ENCODE peak calls at places on chromosomes 5 and 9, in ten cellular contexts. B is LNCaP clone FGC; H is epithelial cell of esophagus; C is stimulated activated CD4-positive, alpha-beta T cell treated with anti-CD3 and anti-CD28 coated beads, TNF-alpha, amount 100 ng/mL, for 24 hours; K is activated naive CD8-positive, alpha-beta T cell treated with anti-CD3 and anti-CD28 coated beads, Interleukin-2, amount 50 U/mL, for 16 hours; F is naive B cell; A is adrenal gland; G is NB4; N is sciatic nerve; L is CD14-positive monocyte. V is an unnamed sample.

GRCh38 chr9:129240581-129241211 is 62.6 kb upstream of the IER5L start:
- DNase-seq in N (no peak), C (no peak), K (no peak), G (no peak), H (no peak), F (no peak), A (no peak), B (no peak), L (peak; percentile 34), V (no peak)

GRCh38 chr5:51395245-51395644 is 12.0 kb downstream of the ISL1 start:
- DNase-seq in N (no peak), B (no peak), G (no peak), K (no peak), H (no peak), A (no peak), C (no peak), L (no peak), F (no peak), V (no peak)

GRCh38 chr5:66829826-66830225 is 233.6 kb downstream of the MAST4 start:
- DNase-seq in K (no peak), G (no peak), L (no peak), N (no peak), C (no peak), F (no peak), H (peak; percentile 86), A (no peak), B (no peak), V (peak; percentile 26)

GRCh38 chr5:89337-90286 is 2.4 kb upstream of the PLEKHG4B start:
- DNase-seq in A (no peak), N (no peak), F (no peak), L (no peak), B (no peak), C (no peak), H (no peak), K (no peak), G (no peak), V (no peak)

GRCh38 chr5:144028058-144028457 is 142.4 kb downstream of the YIPF5 start:
- DNase-seq in L (no peak), G (no peak), C (no peak), F (no peak), B (no peak), A (no peak), H (peak; percentile 64), K (no peak), N (no peak), V (no peak)

GRCh38 chr5:123561230-123561629 is 49.3 kb downstream of the CSNK1G3 start:
- DNase-seq in A (no peak), N (no peak), G (no peak), L (no peak), H (no peak), K (no peak), F (no peak), C (no peak), B (no peak), V (no peak)

GRCh38 chr5:137646761-137647160 is 89.1 kb downstream of the KLHL3 start:
- DNase-seq in C (no peak), K (no peak), G (no peak), B (no peak), F (no peak), H (no peak), A (no peak), N (no peak), L (no peak), V (no peak)

GRCh38 chr5:132138260-132138659 is 64.7 kb downstream of the CSF2 start:
- DNase-seq in L (no peak), B (no peak), A (no peak), G (no peak), F (no peak), K (no peak), C (no peak), H (peak; percentile 65), N (no peak), V (no peak)

GRCh38 chr9:123483191-123483803 is 127.3 kb downstream of the CRB2 start:
- DNase-seq in L (no peak), F (no peak), A (no peak), N (no peak), G (no peak), K (no peak), B (no peak), H (no peak), C (no peak), V (no peak)

GRCh38 chr5:171808951-171809350 is 23.3 kb downstream of the SMIM23 start:
- DNase-seq in L (no peak), K (no peak), B (no peak), G (no peak), C (no peak), A (no peak), N (no peak), H (peak; percentile 15), F (no peak), V (no peak)

GRCh38 chr9:36316629-36317317 is 58.5 kb upstream of the GNE start:
- DNase-seq in K (no peak), N (no peak), F (no peak), A (no peak), H (no peak), L (no peak), C (no peak), G (no peak), B (no peak), V (no peak)

GRCh38 chr5:98050583-98050982 is 722.9 kb upstream of the RGMB start:
- DNase-seq in F (no peak), N (no peak), L (no peak), G (peak; percentile 7), H (peak; percentile 70), A (no peak), K (no peak), C (no peak), B (no peak), V (peak; percentile 48)

GRCh38 chr9:87950765-87951488 is 23.4 kb downstream of the CDK20 start:
- DNase-seq in B (no peak), H (peak; percentile 50), F (no peak), A (no peak), K (no peak), C (no peak), G (peak; percentile 54), L (no peak), N (no peak), V (peak; percentile 66)

GRCh38 chr5:7517006-7517405 is 121.1 kb downstream of the ADCY2 start:
- DNase-seq in N (no peak), B (no peak), L (no peak), C (no peak), H (no peak), K (no peak), G (no peak), A (no peak), F (no peak), V (no peak)

GRCh38 chr9:35845824-35846771 is 17.1 kb downstream of the TMEM8B start:
- DNase-seq in N (no peak), B (no peak), A (peak; percentile 61), L (no peak), C (no peak), F (no peak), K (no peak), H (no peak), G (no peak), V (no peak)

GRCh38 chr9:135214706-135215105 is 127.2 kb downstream of the OLFM1 start:
- DNase-seq in N (no peak), B (no peak), F (no peak), K (no peak), L (no peak), C (no peak), H (no peak), A (peak; percentile 1), G (no peak), V (no peak)

GRCh38 chr9:26656003-26656940 is 236.3 kb downstream of the CAAP1 start:
- DNase-seq in B (peak; percentile 10), H (peak; percentile 6), L (no peak), F (no peak), N (no peak), G (peak; percentile 2), C (no peak), K (no peak), A (no peak), V (peak; percentile 44)

GRCh38 chr5:142109356-142110045 is 922 bp downstream of the NDFIP1 start:
- DNase-seq in F (peak; percentile 12), L (no peak), K (no peak), N (no peak), G (peak; percentile 52), C (no peak), B (no peak), H (peak; percentile 18), A (peak; percentile 32), V (peak; percentile 2)

GRCh38 chr5:170121321-170121720 is 15.6 kb downstream of the FOXI1 start:
- DNase-seq in N (no peak), G (no peak), F (no peak), B (no peak), H (peak; percentile 22), K (no peak), C (no peak), A (no peak), L (no peak), V (peak; percentile 27)

GRCh38 chr5:40716000-40716399 is 36.3 kb downstream of the PTGER4 start:
- DNase-seq in L (no peak), N (no peak), C (no peak), A (no peak), B (no peak), F (no peak), G (peak; percentile 7), K (no peak), H (peak; percentile 38), V (peak; percentile 62)

GRCh38 chr5:180790524-180790923 is 12.1 kb downstream of the MGAT1 start:
- DNase-seq in B (no peak), C (no peak), H (no peak), N (no peak), F (no peak), G (no peak), L (no peak), A (no peak), K (no peak), V (no peak)

GRCh38 chr5:1814183-1815020 is 13.2 kb downstream of the NDUFS6 start:
- DNase-seq in F (no peak), B (no peak), N (no peak), A (no peak), H (no peak), L (no peak), G (no peak), C (no peak), K (no peak), V (no peak)

GRCh38 chr9:129708799-129709198 is 43.4 kb downstream of the PRRX2 start:
- DNase-seq in H (no peak), L (no peak), B (no peak), F (no peak), N (no peak), K (no peak), C (no peak), G (no peak), A (no peak), V (no peak)

GRCh38 chr5:96780626-96781025 is 27.1 kb downstream of the ERAP1 start:
- DNase-seq in A (no peak), H (peak; percentile 21), G (no peak), N (no peak), B (no peak), C (no peak), K (no peak), F (no peak), L (no peak), V (no peak)

GRCh38 chr5:134455466-134455865 is 43.8 kb upstream of the CDKN2AIPNL start:
- DNase-seq in F (no peak), G (no peak), N (no peak), A (no peak), H (no peak), B (no peak), C (no peak), K (no peak), L (no peak), V (no peak)

GRCh38 chr5:43171441-43171840 is 20.6 kb upstream of the NIM1K start:
- DNase-seq in N (no peak), L (no peak), G (no peak), H (no peak), B (no peak), A (no peak), C (no peak), F (no peak), K (no peak), V (no peak)

GRCh38 chr9:136095495-136096058 is 488 bp upstream of the NACC2 start:
- DNase-seq in K (no peak), G (peak; percentile 57), F (no peak), B (no peak), L (no peak), H (peak; percentile 31), C (no peak), A (peak; percentile 45), N (no peak), V (peak; percentile 25)

GRCh38 chr5:72234265-72234700 is 85.8 kb downstream of the MRPS27 start:
- DNase-seq in A (no peak), G (peak; percentile 89), F (no peak), K (no peak), B (no peak), H (peak; percentile 90), C (no peak), N (no peak), L (no peak), V (peak; percentile 48)

V was measured in PC-3.